ENCODE peak calls at places on chromosomes 16 and 17, in four cellular contexts. A is HS-5, F is CMK, Y is GM06990. W is an unnamed sample.

GRCh38 chr16:24348511-24349290 is 92.6 kb downstream of the CACNG3 start:
- DNase-seq in Y (no peak), F (no peak), A (no peak), W (no peak)

GRCh38 chr17:75047398-75048098 is 523 bp downstream of the KCTD2 start:
- DNase-seq in Y (peak), A (no peak), F (no peak), W (no peak)

GRCh38 chr17:81380682-81381518 is 14.4 kb upstream of the BAHCC1 start:
- DNase-seq in A (no peak), F (no peak), Y (no peak), W (no peak)

GRCh38 chr16:89410322-89410721 is 80.0 kb downstream of the ANKRD11 start:
- DNase-seq in Y (no peak), F (no peak), A (no peak), W (no peak)

GRCh38 chr16:12097523-12098428 is 121.2 kb downstream of the SNX29 start:
- DNase-seq in F (no peak), Y (no peak), A (no peak), W (no peak)

GRCh38 chr16:46638947-46639925 is 18.1 kb upstream of the SHCBP1 start:
- DNase-seq in Y (no peak), A (peak), F (no peak), W (no peak)

GRCh38 chr17:68080411-68081150 is 45.0 kb downstream of the KPNA2 start:
- DNase-seq in A (no peak), Y (no peak), F (no peak), W (no peak)

GRCh38 chr16:1279081-1279944 is 23.4 kb downstream of the TPSD1 start:
- DNase-seq in A (no peak), F (no peak), Y (no peak), W (no peak)

GRCh38 chr17:61411944-61412859 is 12.6 kb downstream of the TBX2 start:
- DNase-seq in Y (peak), A (peak), F (no peak), W (no peak)

GRCh38 chr17:21239680-21240374 is 13.4 kb downstream of the NATD1 start:
- DNase-seq in F (no peak), Y (no peak), A (no peak), W (no peak)

GRCh38 chr17:39744075-39744835 is 6.5 kb downstream of the GRB7 start:
- DNase-seq in F (no peak), Y (no peak), A (no peak), W (no peak)

GRCh38 chr16:67284699-67285646 is 5.6 kb downstream of the PLEKHG4 start:
- DNase-seq in Y (no peak), A (no peak), F (no peak), W (no peak)

GRCh38 chr16:75695708-75696107 is 5.6 kb downstream of the DUXB start:
- DNase-seq in A (no peak), Y (no peak), F (peak), W (no peak)